ENCODE peak calls at places on chromosome 14, in eight cellular contexts. One of them, this sample, is unnamed.

GRCh38 chr14:70641548-70642312 is at the start of gene TTC9:
- DNase-seq in WTC11: peak
- DNase-seq in mesothelial cell of epicardium: peak
- DNase-seq in left ventricle myocardium inferior: peak
- DNase-seq in ovary: no peak
- DNase-seq in GM12864: no peak
- DNase-seq in fibroblast of lung: no peak
- DNase-seq in fibroblast of pulmonary artery: no peak
- DNase-seq in this sample: peak

GRCh38 chr14:23086565-23086964 is 8.4 kb downstream of the ACIN1 start:
- DNase-seq in left ventricle myocardium inferior: no peak
- DNase-seq in mesothelial cell of epicardium: no peak
- DNase-seq in GM12864: no peak
- DNase-seq in WTC11: no peak
- DNase-seq in fibroblast of lung: no peak
- DNase-seq in fibroblast of pulmonary artery: no peak
- DNase-seq in ovary: no peak
- DNase-seq in this sample: no peak

GRCh38 chr14:61080591-61081010 is 99.6 kb downstream of the SLC38A6 start:
- DNase-seq in left ventricle myocardium inferior: no peak
- DNase-seq in GM12864: peak
- DNase-seq in WTC11: no peak
- DNase-seq in mesothelial cell of epicardium: no peak
- DNase-seq in fibroblast of pulmonary artery: no peak
- DNase-seq in ovary: no peak
- DNase-seq in fibroblast of lung: peak
- DNase-seq in this sample: no peak

GRCh38 chr14:97948841-97949240 is 1151.7 kb downstream of the VRK1 start:
- DNase-seq in left ventricle myocardium inferior: no peak
- DNase-seq in WTC11: no peak
- DNase-seq in ovary: no peak
- DNase-seq in fibroblast of lung: no peak
- DNase-seq in mesothelial cell of epicardium: no peak
- DNase-seq in fibroblast of pulmonary artery: no peak
- DNase-seq in GM12864: no peak
- DNase-seq in this sample: no peak

GRCh38 chr14:20118795-20119194 is 8.3 kb downstream of the OR4K17 start:
- DNase-seq in GM12864: no peak
- DNase-seq in mesothelial cell of epicardium: no peak
- DNase-seq in fibroblast of lung: no peak
- DNase-seq in WTC11: no peak
- DNase-seq in ovary: no peak
- DNase-seq in left ventricle myocardium inferior: no peak
- DNase-seq in fibroblast of pulmonary artery: no peak
- DNase-seq in this sample: no peak

GRCh38 chr14:50025776-50026175 is 90.6 kb downstream of the VCPKMT start:
- DNase-seq in fibroblast of pulmonary artery: no peak
- DNase-seq in ovary: no peak
- DNase-seq in GM12864: no peak
- DNase-seq in mesothelial cell of epicardium: no peak
- DNase-seq in left ventricle myocardium inferior: no peak
- DNase-seq in WTC11: no peak
- DNase-seq in fibroblast of lung: peak
- DNase-seq in this sample: no peak

GRCh38 chr14:87034680-87035079 is 958.3 kb downstream of the GALC start:
- DNase-seq in GM12864: no peak
- DNase-seq in mesothelial cell of epicardium: no peak
- DNase-seq in left ventricle myocardium inferior: no peak
- DNase-seq in fibroblast of pulmonary artery: no peak
- DNase-seq in WTC11: no peak
- DNase-seq in fibroblast of lung: no peak
- DNase-seq in ovary: no peak
- DNase-seq in this sample: no peak

GRCh38 chr14:62181591-62181990 is 419.4 kb downstream of the SNAPC1 start:
- DNase-seq in mesothelial cell of epicardium: no peak
- DNase-seq in GM12864: no peak
- DNase-seq in left ventricle myocardium inferior: no peak
- DNase-seq in ovary: no peak
- DNase-seq in fibroblast of lung: no peak
- DNase-seq in fibroblast of pulmonary artery: no peak
- DNase-seq in WTC11: no peak
- DNase-seq in this sample: no peak

GRCh38 chr14:29671034-29671433 is 256.6 kb downstream of the PRKD1 start:
- DNase-seq in WTC11: no peak
- DNase-seq in fibroblast of lung: peak
- DNase-seq in left ventricle myocardium inferior: no peak
- DNase-seq in fibroblast of pulmonary artery: peak
- DNase-seq in ovary: no peak
- DNase-seq in GM12864: no peak
- DNase-seq in mesothelial cell of epicardium: no peak
- DNase-seq in this sample: no peak

GRCh38 chr14:100989924-100990323 is 86.4 kb upstream of the RTL1 start:
- DNase-seq in GM12864: no peak
- DNase-seq in fibroblast of pulmonary artery: no peak
- DNase-seq in ovary: no peak
- DNase-seq in fibroblast of lung: no peak
- DNase-seq in left ventricle myocardium inferior: no peak
- DNase-seq in WTC11: no peak
- DNase-seq in mesothelial cell of epicardium: no peak
- DNase-seq in this sample: no peak

GRCh38 chr14:61334197-61334701 is 12.9 kb downstream of the PRKCH start:
- DNase-seq in GM12864: no peak
- DNase-seq in mesothelial cell of epicardium: no peak
- DNase-seq in WTC11: no peak
- DNase-seq in ovary: no peak
- DNase-seq in fibroblast of pulmonary artery: no peak
- DNase-seq in left ventricle myocardium inferior: no peak
- DNase-seq in fibroblast of lung: no peak
- DNase-seq in this sample: no peak

GRCh38 chr14:94362614-94363133 is 25.7 kb downstream of the SERPINA1 start:
- DNase-seq in fibroblast of lung: no peak
- DNase-seq in fibroblast of pulmonary artery: no peak
- DNase-seq in WTC11: no peak
- DNase-seq in ovary: no peak
- DNase-seq in mesothelial cell of epicardium: no peak
- DNase-seq in left ventricle myocardium inferior: no peak
- DNase-seq in GM12864: no peak
- DNase-seq in this sample: no peak

GRCh38 chr14:69291891-69292586 is 32.1 kb downstream of the GALNT16 start:
- DNase-seq in GM12864: no peak
- DNase-seq in fibroblast of lung: no peak
- DNase-seq in left ventricle myocardium inferior: no peak
- DNase-seq in mesothelial cell of epicardium: no peak
- DNase-seq in WTC11: no peak
- DNase-seq in fibroblast of pulmonary artery: no peak
- DNase-seq in ovary: no peak
- DNase-seq in this sample: no peak

GRCh38 chr14:95698287-95698686 is 12.1 kb downstream of the TCL1B start:
- DNase-seq in WTC11: no peak
- DNase-seq in mesothelial cell of epicardium: no peak
- DNase-seq in fibroblast of pulmonary artery: no peak
- DNase-seq in fibroblast of lung: no peak
- DNase-seq in ovary: no peak
- DNase-seq in GM12864: no peak
- DNase-seq in left ventricle myocardium inferior: no peak
- DNase-seq in this sample: no peak

GRCh38 chr14:59422069-59422881 is 42.9 kb downstream of the GPR135 start:
- DNase-seq in GM12864: peak
- DNase-seq in fibroblast of lung: no peak
- DNase-seq in left ventricle myocardium inferior: no peak
- DNase-seq in mesothelial cell of epicardium: no peak
- DNase-seq in WTC11: no peak
- DNase-seq in ovary: no peak
- DNase-seq in fibroblast of pulmonary artery: peak
- DNase-seq in this sample: no peak

GRCh38 chr14:90727082-90727481 is 89.1 kb downstream of the TTC7B start:
- DNase-seq in mesothelial cell of epicardium: no peak
- DNase-seq in WTC11: no peak
- DNase-seq in GM12864: no peak
- DNase-seq in left ventricle myocardium inferior: no peak
- DNase-seq in fibroblast of lung: no peak
- DNase-seq in ovary: no peak
- DNase-seq in fibroblast of pulmonary artery: no peak
- DNase-seq in this sample: no peak

GRCh38 chr14:103016594-103016993 is 40.8 kb downstream of the CDC42BPB start:
- DNase-seq in fibroblast of pulmonary artery: no peak
- DNase-seq in mesothelial cell of epicardium: no peak
- DNase-seq in WTC11: no peak
- DNase-seq in ovary: no peak
- DNase-seq in fibroblast of lung: no peak
- DNase-seq in GM12864: no peak
- DNase-seq in left ventricle myocardium inferior: no peak
- DNase-seq in this sample: no peak

GRCh38 chr14:103013028-103013427 is 44.3 kb downstream of the CDC42BPB start:
- DNase-seq in left ventricle myocardium inferior: no peak
- DNase-seq in fibroblast of lung: no peak
- DNase-seq in WTC11: no peak
- DNase-seq in ovary: no peak
- DNase-seq in fibroblast of pulmonary artery: no peak
- DNase-seq in mesothelial cell of epicardium: no peak
- DNase-seq in GM12864: no peak
- DNase-seq in this sample: no peak

GRCh38 chr14:103015426-103015825 is 41.9 kb downstream of the CDC42BPB start:
- DNase-seq in fibroblast of lung: no peak
- DNase-seq in mesothelial cell of epicardium: no peak
- DNase-seq in GM12864: no peak
- DNase-seq in WTC11: no peak
- DNase-seq in ovary: no peak
- DNase-seq in fibroblast of pulmonary artery: no peak
- DNase-seq in left ventricle myocardium inferior: no peak
- DNase-seq in this sample: no peak

GRCh38 chr14:103014466-103015319 is 42.7 kb downstream of the CDC42BPB start:
- DNase-seq in fibroblast of pulmonary artery: peak
- DNase-seq in WTC11: no peak
- DNase-seq in left ventricle myocardium inferior: no peak
- DNase-seq in GM12864: no peak
- DNase-seq in ovary: no peak
- DNase-seq in mesothelial cell of epicardium: no peak
- DNase-seq in fibroblast of lung: peak
- DNase-seq in this sample: no peak

GRCh38 chr14:103016071-103016470 is 41.3 kb downstream of the CDC42BPB start:
- DNase-seq in fibroblast of lung: no peak
- DNase-seq in mesothelial cell of epicardium: no peak
- DNase-seq in left ventricle myocardium inferior: peak
- DNase-seq in ovary: no peak
- DNase-seq in GM12864: no peak
- DNase-seq in WTC11: no peak
- DNase-seq in fibroblast of pulmonary artery: no peak
- DNase-seq in this sample: no peak
- TF ChIP-seq CTCF in fibroblast of lung: no peak
- TF ChIP-seq CTCF in mesothelial cell of epicardium: no peak
- TF ChIP-seq CTCF in left ventricle myocardium inferior: no peak
- TF ChIP-seq CTCF in ovary: no peak
- TF ChIP-seq CTCF in GM12864: no peak
- TF ChIP-seq CTCF in WTC11: no peak
- TF ChIP-seq CTCF in fibroblast of pulmonary artery: no peak
- TF ChIP-seq CTCF in this sample: no peak

GRCh38 chr14:99274346-99275221 is 2.6 kb upstream of the BCL11B start:
- DNase-seq in fibroblast of pulmonary artery: peak
- DNase-seq in GM12864: no peak
- DNase-seq in WTC11: peak
- DNase-seq in fibroblast of lung: peak
- DNase-seq in left ventricle myocardium inferior: peak
- DNase-seq in ovary: peak
- DNase-seq in mesothelial cell of epicardium: peak
- DNase-seq in this sample: peak
- TF ChIP-seq CTCF in fibroblast of pulmonary artery: peak
- TF ChIP-seq CTCF in GM12864: no peak
- TF ChIP-seq CTCF in WTC11: no peak
- TF ChIP-seq CTCF in fibroblast of lung: peak
- TF ChIP-seq CTCF in left ventricle myocardium inferior: peak
- TF ChIP-seq CTCF in ovary: no peak
- TF ChIP-seq CTCF in mesothelial cell of epicardium: no peak
- TF ChIP-seq CTCF in this sample: peak

DNA sequence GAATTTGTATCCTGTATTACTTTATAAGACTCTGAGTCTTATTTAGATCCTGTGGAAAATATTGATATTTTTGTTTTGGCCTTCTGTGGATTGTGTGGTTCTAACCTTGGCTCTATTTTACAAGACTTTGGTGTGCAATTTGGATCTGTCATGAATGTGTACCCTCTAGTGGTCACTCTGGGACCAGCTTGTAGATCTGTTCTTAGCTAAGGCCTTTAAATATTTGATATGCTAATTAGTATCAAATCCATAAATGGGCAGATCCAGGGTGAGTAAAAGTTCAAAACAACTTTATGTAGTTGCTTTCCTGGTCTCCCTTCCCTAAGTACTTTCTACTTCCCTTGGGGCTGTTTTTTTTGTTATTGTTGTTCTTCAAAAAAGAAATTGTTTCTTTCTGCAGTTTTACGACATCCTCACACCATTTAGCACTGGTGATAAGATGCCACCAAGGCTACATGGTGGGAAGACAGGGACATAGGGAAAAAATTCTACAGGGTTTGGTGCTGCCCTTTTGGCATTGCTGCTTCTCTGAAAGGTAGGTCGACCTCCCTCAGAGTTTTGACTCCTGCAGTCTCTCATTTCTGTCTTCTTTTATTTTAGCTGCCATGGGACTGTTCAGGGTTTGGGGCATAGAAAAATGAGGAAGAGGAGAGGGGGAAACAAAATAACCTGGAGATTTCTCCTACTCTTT is 238.5 kb downstream of the GPHN start:
- DNase-seq in WTC11: no peak
- DNase-seq in GM12864: no peak
- DNase-seq in ovary: no peak
- DNase-seq in left ventricle myocardium inferior: no peak
- DNase-seq in fibroblast of pulmonary artery: peak
- DNase-seq in fibroblast of lung: peak
- DNase-seq in mesothelial cell of epicardium: no peak
- DNase-seq in this sample: no peak
- TF ChIP-seq CTCF in WTC11: peak
- TF ChIP-seq CTCF in GM12864: peak
- TF ChIP-seq CTCF in ovary: no peak
- TF ChIP-seq CTCF in left ventricle myocardium inferior: peak
- TF ChIP-seq CTCF in fibroblast of pulmonary artery: peak
- TF ChIP-seq CTCF in fibroblast of lung: peak
- TF ChIP-seq CTCF in mesothelial cell of epicardium: peak
- TF ChIP-seq CTCF in this sample: peak

DNA sequence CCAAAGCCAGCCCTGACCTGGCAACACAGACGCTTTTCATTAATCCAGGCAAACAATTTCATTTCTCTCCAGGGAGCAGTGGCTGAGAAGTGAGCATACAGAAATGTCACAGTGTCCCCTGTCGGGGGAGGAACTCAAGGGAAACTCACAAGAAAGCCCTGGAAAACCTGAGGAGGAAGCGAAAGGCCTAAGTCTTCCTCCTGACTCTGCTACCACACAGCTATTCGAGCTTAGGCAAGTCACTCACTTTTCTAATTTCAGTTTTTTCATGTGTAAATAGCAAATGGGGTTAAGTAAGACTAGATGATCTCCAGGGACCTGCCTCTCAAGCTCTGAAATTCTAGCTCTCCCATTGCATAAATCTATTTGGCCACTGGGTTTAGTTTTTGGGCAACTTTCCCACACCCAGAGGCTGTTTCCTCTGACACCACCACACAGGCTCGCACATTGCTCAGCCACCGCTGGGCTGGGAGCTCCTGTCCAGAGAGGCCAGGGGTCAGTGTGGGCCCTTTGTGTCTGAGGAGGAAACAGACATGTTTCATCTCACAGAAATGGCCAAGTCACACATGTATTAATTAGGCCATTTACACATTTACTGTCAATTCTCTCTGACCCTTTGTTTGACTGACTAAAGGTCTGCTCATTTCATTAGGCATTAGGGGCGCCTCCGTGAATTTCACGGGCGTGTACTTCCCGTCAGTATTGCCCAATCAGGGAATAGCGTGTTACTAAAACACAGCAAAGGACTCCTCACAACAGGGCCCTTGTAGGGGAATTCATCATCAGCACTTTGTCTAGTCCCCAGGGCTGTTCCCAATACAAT is 9.8 kb upstream of the PNMA1 start:
- DNase-seq in mesothelial cell of epicardium: no peak
- DNase-seq in ovary: peak
- DNase-seq in left ventricle myocardium inferior: peak
- DNase-seq in fibroblast of lung: peak
- DNase-seq in fibroblast of pulmonary artery: peak
- DNase-seq in GM12864: no peak
- DNase-seq in WTC11: no peak
- DNase-seq in this sample: no peak
- TF ChIP-seq CTCF in mesothelial cell of epicardium: no peak
- TF ChIP-seq CTCF in ovary: no peak
- TF ChIP-seq CTCF in left ventricle myocardium inferior: peak
- TF ChIP-seq CTCF in fibroblast of lung: peak
- TF ChIP-seq CTCF in fibroblast of pulmonary artery: no peak
- TF ChIP-seq CTCF in GM12864: no peak
- TF ChIP-seq CTCF in WTC11: no peak
- TF ChIP-seq CTCF in this sample: no peak

This sample was measured in neural crest cell.